ENCODE peak calls at places on chromosomes 4 and X, in seven cellular contexts. Q is hippocampal formation, U is mesenteric fat pad, G is activated gamma-delta T cell treated with Interleukin-2 at 50 U/mL for 16 hours, W is tibial artery, V is Kasumi-1, O is NCI-H187. T is an unnamed sample.

GRCh38 chr4:118373614-118374255 is 20.9 kb upstream of the PRSS12 start:
- DNase-seq in V (no peak), O (no peak), G (no peak), W (no peak), Q (no peak), U (no peak), T (no peak)

GRCh38 chr4:112516401-112517066 is 554 bp upstream of the NEUROG2 start:
- DNase-seq in U (no peak), Q (no peak), O (no peak), W (no peak), G (no peak), V (no peak), T (peak)

GRCh38 chrX:48918644-48919340 is at the start of gene PIM2:
- DNase-seq in G (peak), V (peak), Q (peak), O (peak), W (peak), U (peak), T (peak)

GRCh38 chr4:186249785-186250739 is 15.9 kb upstream of the F11 start:
- DNase-seq in U (no peak), G (no peak), Q (no peak), V (no peak), W (no peak), O (no peak), T (no peak)

GRCh38 chr4:86497131-86497530 is 97.0 kb upstream of the PTPN13 start:
- DNase-seq in W (no peak), U (no peak), O (no peak), Q (peak), V (no peak), G (no peak), T (peak)

GRCh38 chr4:184384810-184385557 is 89.4 kb downstream of the IRF2 start:
- DNase-seq in U (no peak), V (no peak), G (no peak), O (no peak), Q (no peak), W (no peak), T (no peak)

GRCh38 chr4:174681723-174682300 is 147.2 kb downstream of the GLRA3 start:
- DNase-seq in V (no peak), Q (no peak), G (no peak), O (no peak), W (no peak), U (no peak), T (no peak)

GRCh38 chr4:54525602-54526001 is 132.2 kb upstream of the KIT start:
- DNase-seq in G (no peak), W (no peak), Q (no peak), O (no peak), U (no peak), V (no peak), T (no peak)

GRCh38 chrX:78831523-78831922 is 84.0 kb downstream of the LPAR4 start:
- DNase-seq in Q (no peak), U (no peak), V (no peak), G (no peak), W (no peak), O (no peak), T (no peak)

GRCh38 chrX:122945328-122945727 is 238.8 kb upstream of the GRIA3 start:
- DNase-seq in U (no peak), Q (no peak), W (no peak), O (no peak), V (no peak), G (no peak), T (no peak)

GRCh38 chrX:53263597-53264094 is 17.7 kb downstream of the IQSEC2 start:
- DNase-seq in V (no peak), O (no peak), W (no peak), U (no peak), G (no peak), Q (no peak), T (peak)

GRCh38 chr4:104494822-104495559 is at the start of gene CXXC4:
- DNase-seq in Q (peak), V (peak), G (peak), O (peak), W (peak), U (no peak), T (no peak)

GRCh38 chr4:85828295-85828910 is 353.5 kb downstream of the ARHGAP24 start:
- DNase-seq in V (no peak), O (no peak), W (no peak), G (no peak), U (no peak), Q (no peak), T (no peak)

T was measured in MV-4-11.